ENCODE peak calls at places on chromosomes 1 and 21, in four cellular contexts. H is WTC11, L is GM12878, N is HepG2. U is an unnamed sample.
A peak's percentile ranks its signal among the peaks of the same experiment; 100 is the strongest.

GRCh38 chr1:89836997-89837909 is 16.4 kb downstream of the LRRC8D start:
- DNase-seq in L (no peak), N (peak; percentile 90), H (no peak), U (no peak)

GRCh38 chr1:234926574-234927311 is 201.9 kb downstream of the TOMM20 start:
- DNase-seq in H (no peak), N (no peak), L (peak; percentile 95), U (no peak)

GRCh38 chr1:218171302-218171893 is 113.7 kb upstream of the RRP15 start:
- DNase-seq in L (no peak), H (no peak), N (peak; percentile 12), U (peak; percentile 42)

GRCh38 chr21:42338730-42339715 is 11.8 kb downstream of the TFF2 start:
- DNase-seq in L (no peak), H (no peak), N (no peak), U (no peak)

GRCh38 chr1:229990326-229990725 is 76.7 kb upstream of the GALNT2 start:
- DNase-seq in N (peak; percentile 38), L (no peak), H (no peak), U (no peak)

GRCh38 chr21:46065993-46066842 is 31.7 kb upstream of the COL6A2 start:
- DNase-seq in N (no peak), H (no peak), L (no peak), U (no peak)

GRCh38 chr21:41316641-41317392 is at the start of gene FAM3B:
- DNase-seq in L (no peak), N (no peak), H (peak; percentile 80), U (no peak)

GRCh38 chr1:206469933-206470691 is at the start of gene IKBKE:
- DNase-seq in L (no peak), N (peak; percentile 64), H (peak; percentile 41), U (peak; percentile 73)

GRCh38 chr1:60102691-60103090 is 29.1 kb upstream of the C1orf87 start:
- DNase-seq in H (no peak), N (no peak), L (no peak), U (no peak)

GRCh38 chr1:117416546-117417117 is 49.4 kb downstream of the MAN1A2 start:
- DNase-seq in N (no peak), H (no peak), L (no peak), U (no peak)

GRCh38 chr1:210516675-210517459 is 188.2 kb downstream of the HHAT start:
- DNase-seq in H (no peak), N (no peak), L (no peak), U (no peak)

GRCh38 chr1:238323483-238323882 is 432.8 kb upstream of the ZP4 start:
- DNase-seq in H (no peak), L (no peak), N (no peak), U (no peak)

GRCh38 chr1:83673287-83673686 is 325.6 kb downstream of the TTLL7 start:
- DNase-seq in L (no peak), H (no peak), N (no peak), U (no peak)

GRCh38 chr1:10378071-10378841 is 20.6 kb upstream of the PGD start:
- DNase-seq in H (no peak), N (no peak), L (no peak), U (peak; percentile 49)

GRCh38 chr1:47188901-47189785 is 693 bp downstream of the PDZK1IP1 start:
- DNase-seq in L (no peak), N (no peak), H (no peak), U (no peak)

GRCh38 chr1:35558374-35559316 is 1.0 kb downstream of the NCDN start:
- DNase-seq in N (no peak), H (peak; percentile 49), L (no peak), U (no peak)

GRCh38 chr1:229884765-229885164 is 182.3 kb upstream of the GALNT2 start:
- DNase-seq in H (peak; percentile 22), N (no peak), L (no peak), U (no peak)

DNA sequence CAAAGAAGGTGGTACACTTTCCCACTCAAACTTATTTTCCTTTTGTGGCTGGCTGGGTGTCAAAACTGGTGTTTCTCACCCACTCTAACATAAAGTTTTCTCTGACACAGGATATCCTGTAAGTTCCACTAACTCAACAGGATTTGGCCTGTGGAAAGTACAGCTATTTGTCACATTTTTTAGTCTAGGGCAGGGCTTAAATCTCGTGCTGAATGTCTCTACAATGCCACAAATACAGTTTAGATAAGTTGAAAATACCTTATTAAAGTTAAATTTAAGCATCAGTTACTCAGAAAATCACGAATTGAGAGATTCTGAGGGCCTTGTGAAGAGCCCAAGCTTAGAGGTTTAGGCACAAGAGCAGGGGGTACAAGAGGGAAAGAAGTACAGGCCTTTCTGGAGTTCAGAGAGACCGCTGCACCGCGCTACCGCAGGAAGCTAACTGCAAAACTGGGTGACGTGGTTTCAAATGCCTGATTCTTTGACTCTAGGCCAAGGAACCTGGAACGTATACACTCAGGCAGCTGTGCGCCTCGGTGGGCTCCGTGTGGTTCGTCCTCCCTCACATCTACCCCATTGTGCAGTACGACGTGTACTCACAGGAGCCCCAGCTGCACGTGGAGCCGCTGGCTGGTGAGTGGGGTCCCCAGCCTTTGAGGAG is 23.4 kb upstream of the PWP2 start:
- DNase-seq in L (no peak), H (no peak), N (no peak), U (no peak)
- TF ChIP-seq CREM in L (no peak), H (no peak), N (no peak), U (no peak)

GRCh38 chr1:221699582-221700519 is 42.0 kb downstream of the DUSP10 start:
- DNase-seq in L (no peak), H (no peak), N (no peak), U (no peak)
- TF ChIP-seq CREM in L (no peak), H (no peak), N (no peak), U (no peak)

GRCh38 chr1:200890818-200891773 is 3.6 kb upstream of the INAVA start:
- DNase-seq in L (no peak), N (peak; percentile 68), H (peak; percentile 80), U (no peak)
- TF ChIP-seq CREM in L (no peak), N (no peak), H (peak; percentile 31), U (no peak)

GRCh38 chr1:109719337-109719837 is 7.3 kb downstream of the GSTM5 start:
- DNase-seq in H (no peak), N (no peak), L (peak; percentile 31), U (no peak)

GRCh38 chr1:109723351-109723750 is 11.3 kb downstream of the GSTM5 start:
- DNase-seq in L (no peak), H (no peak), N (peak; percentile 29), U (no peak)

GRCh38 chr1:109721971-109722370 is 9.9 kb downstream of the GSTM5 start:
- DNase-seq in H (no peak), L (no peak), N (no peak), U (no peak)

GRCh38 chr1:109722920-109723319 is 10.9 kb downstream of the GSTM5 start:
- DNase-seq in H (no peak), L (no peak), N (no peak), U (no peak)

DNA sequence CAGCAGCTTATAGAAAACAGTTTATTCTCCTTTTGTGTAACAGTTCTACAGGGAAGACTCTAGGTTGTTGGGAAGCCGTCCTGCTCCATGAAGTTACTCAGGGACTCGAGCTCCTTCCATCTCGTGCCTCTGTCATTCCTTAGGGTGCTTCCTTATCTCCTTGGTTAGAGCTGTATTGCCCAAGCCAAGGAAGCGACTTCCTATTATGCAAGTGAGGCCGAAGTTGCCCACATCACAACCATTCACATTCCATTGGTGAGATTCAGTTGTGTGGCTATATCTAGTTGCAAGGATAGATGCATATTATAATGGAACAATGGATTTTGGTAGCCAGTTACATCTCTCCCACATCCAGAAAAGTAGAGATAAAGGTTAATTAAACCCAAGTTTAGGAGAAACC is 9.0 kb downstream of the GSTM5 start:
- DNase-seq in N (no peak), H (no peak), L (no peak), U (no peak)
- TF ChIP-seq CREM in N (no peak), H (no peak), L (no peak), U (no peak)

GRCh38 chr21:29318354-29318753 is 19.6 kb downstream of the BACH1 start:
- DNase-seq in L (no peak), N (no peak), H (no peak), U (no peak)
- TF ChIP-seq CREM in L (no peak), N (no peak), H (no peak), U (no peak)

GRCh38 chr1:227062306-227062705 is 122.2 kb downstream of the COQ8A start:
- DNase-seq in L (no peak), N (no peak), H (no peak), U (no peak)
- TF ChIP-seq CREM in L (no peak), N (no peak), H (no peak), U (no peak)

GRCh38 chr1:115078708-115079107 is 10.6 kb downstream of the TSPAN2 start:
- DNase-seq in N (no peak), H (no peak), L (no peak), U (no peak)
- TF ChIP-seq CREM in N (no peak), H (no peak), L (no peak), U (no peak)

DNA sequence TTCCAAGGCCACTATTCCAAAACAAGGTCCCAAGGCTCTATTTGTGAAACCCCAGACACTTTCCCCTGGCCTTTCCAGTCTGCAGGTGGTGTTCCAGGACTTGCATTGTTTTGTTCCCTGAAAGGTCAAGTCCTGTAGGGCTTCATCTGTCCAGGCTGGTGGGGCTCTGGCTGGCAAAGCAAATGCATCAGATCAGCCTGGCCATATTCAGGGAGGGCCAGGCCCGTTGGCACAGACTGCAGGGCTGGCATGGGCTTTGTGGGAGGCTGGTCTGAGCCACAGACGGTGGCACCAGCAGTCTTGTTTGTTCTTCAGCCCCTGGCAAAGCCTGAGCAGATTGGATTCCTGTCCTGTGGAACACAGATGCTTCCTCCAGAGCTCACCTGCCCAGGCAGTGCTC is 93.0 kb downstream of the SPATA46 start:
- DNase-seq in N (no peak), H (no peak), L (no peak), U (no peak)
- TF ChIP-seq CREM in N (no peak), H (no peak), L (no peak), U (no peak)

GRCh38 chr1:245301921-245302320 is 147.1 kb downstream of the KIF26B start:
- DNase-seq in H (no peak), L (no peak), N (no peak), U (no peak)

GRCh38 chr1:245304698-245305097 is 149.9 kb downstream of the KIF26B start:
- DNase-seq in L (no peak), N (no peak), H (no peak), U (no peak)

GRCh38 chr1:245298781-245299180 is 144.0 kb downstream of the KIF26B start:
- DNase-seq in L (no peak), N (no peak), H (no peak), U (no peak)

GRCh38 chr1:245306020-245306419 is 151.2 kb downstream of the KIF26B start:
- DNase-seq in H (no peak), N (no peak), L (no peak), U (no peak)

GRCh38 chr1:245301162-245301580 is 146.4 kb downstream of the KIF26B start:
- DNase-seq in H (no peak), N (no peak), L (no peak), U (no peak)
- TF ChIP-seq CREM in H (no peak), N (no peak), L (no peak), U (no peak)

GRCh38 chr21:39014751-39015150 is 168.5 kb downstream of the PSMG1 start:
- DNase-seq in L (no peak), H (no peak), N (no peak), U (no peak)
- TF ChIP-seq CREM in L (no peak), H (no peak), N (no peak), U (no peak)

U was measured in K562.